ENCODE peak calls at places on chromosomes 2 and 18, in five cellular contexts. A is cardiac muscle cell, G is mammary epithelial cell, L is IMR-90, P is sigmoid colon. B is an unnamed sample.

GRCh38 chr2:12764075-12764722 is 47.5 kb downstream of the TRIB2 start:
- DNase-seq in A (no peak), G (peak; percentile 24), L (peak; percentile 73), P (no peak), B (peak; percentile 27)

GRCh38 chr2:4174796-4175195 is 471.4 kb downstream of the DCDC2C start:
- DNase-seq in A (no peak), G (no peak), L (no peak), P (no peak), B (no peak)

GRCh38 chr2:98348066-98348561 is 1.9 kb downstream of the CNGA3 start:
- DNase-seq in A (no peak), G (peak; percentile 9), L (no peak), P (no peak), B (no peak)

GRCh38 chr2:197266477-197266876 is 44.1 kb downstream of the ANKRD44 start:
- DNase-seq in A (no peak), G (no peak), L (no peak), P (no peak), B (peak; percentile 13)

GRCh38 chr2:224691563-224691962 is 24.6 kb downstream of the CCDC195 start:
- DNase-seq in A (no peak), G (no peak), L (peak; percentile 11), P (no peak), B (no peak)

GRCh38 chr2:53177342-53177741 is 590.3 kb upstream of the CHAC2 start:
- DNase-seq in A (no peak), G (no peak), L (no peak), P (no peak), B (no peak)

GRCh38 chr2:159497256-159497655 is 119.1 kb downstream of the BAZ2B start:
- DNase-seq in A (no peak), G (peak; percentile 84), L (peak; percentile 95), P (no peak), B (peak; percentile 96)

GRCh38 chr2:88959480-88960204 is 268.2 kb downstream of the RPIA start:
- DNase-seq in A (no peak), G (peak; percentile 41), L (peak; percentile 12), P (no peak), B (peak; percentile 51)

GRCh38 chr2:130391058-130391871 is 35.4 kb downstream of the PTPN18 start:
- DNase-seq in A (peak; percentile 86), G (peak; percentile 68), L (peak; percentile 68), P (peak; percentile 85), B (peak; percentile 67)

GRCh38 chr2:190318931-190319556 is 582 bp downstream of the HIBCH start:
- DNase-seq in A (peak; percentile 27), G (peak; percentile 27), L (peak; percentile 12), P (no peak), B (peak; percentile 21)

GRCh38 chr2:150572194-150572766 is 84.8 kb upstream of the RND3 start:
- DNase-seq in A (no peak), G (no peak), L (no peak), P (no peak), B (peak; percentile 56)

GRCh38 chr2:15170068-15170775 is 390.9 kb downstream of the NBAS start:
- DNase-seq in A (no peak), G (no peak), L (no peak), P (no peak), B (no peak)

GRCh38 chr2:50438293-50438692 is 593.6 kb downstream of the NRXN1 start:
- DNase-seq in A (no peak), G (no peak), L (no peak), P (no peak), B (no peak)

GRCh38 chr18:44680271-44681038 is at the start of gene SETBP1:
- DNase-seq in A (peak; percentile 72), G (peak; percentile 74), L (peak; percentile 2), P (peak; percentile 93), B (peak; percentile 71)

GRCh38 chr2:39660612-39661196 is 5.0 kb upstream of the TMEM178A start:
- DNase-seq in A (no peak), G (no peak), L (no peak), P (no peak), B (no peak)

GRCh38 chr2:38377501-38378258 is 607 bp upstream of the ATL2 start:
- DNase-seq in A (peak; percentile 58), G (no peak), L (peak; percentile 75), P (no peak), B (no peak)

GRCh38 chr2:170713280-170714155 is 1.6 kb upstream of the SP5 start:
- DNase-seq in A (peak; percentile 23), G (no peak), L (no peak), P (no peak), B (no peak)

GRCh38 chr2:215931256-215931903 is 82.0 kb downstream of the MREG start:
- DNase-seq in A (peak; percentile 71), G (peak; percentile 57), L (peak; percentile 83), P (peak; percentile 80), B (peak; percentile 77)

GRCh38 chr2:70534183-70534836 is 19.3 kb downstream of the TGFA start:
- DNase-seq in A (no peak), G (no peak), L (no peak), P (no peak), B (no peak)

GRCh38 chr18:22267697-22268096 is 98.3 kb downstream of the GATA6 start:
- DNase-seq in A (peak; percentile 75), G (no peak), L (no peak), P (no peak), B (no peak)

GRCh38 chr2:96323849-96324248 is 1.3 kb upstream of the ITPRIPL1 start:
- DNase-seq in A (no peak), G (no peak), L (no peak), P (no peak), B (no peak)

GRCh38 chr2:217918220-217919024 is 84.4 kb downstream of the TNS1 start:
- DNase-seq in A (no peak), G (no peak), L (peak; percentile 39), P (peak; percentile 85), B (no peak)

GRCh38 chr18:68660355-68661183 is 54.3 kb downstream of the TMX3 start:
- DNase-seq in A (peak; percentile 68), G (peak; percentile 27), L (peak; percentile 61), P (no peak), B (peak; percentile 39)

GRCh38 chr2:126878601-126879000 is 20.1 kb upstream of the TEX51 start:
- DNase-seq in A (no peak), G (no peak), L (no peak), P (no peak), B (no peak)

GRCh38 chr18:46632401-46633089 is 24.5 kb downstream of the LOXHD1 start:
- DNase-seq in A (no peak), G (peak; percentile 91), L (peak; percentile 17), P (no peak), B (peak; percentile 92)

GRCh38 chr2:226450141-226450540 is 349.5 kb downstream of the IRS1 start:
- DNase-seq in A (no peak), G (no peak), L (peak; percentile 35), P (no peak), B (peak; percentile 72)

GRCh38 chr2:4675295-4675694 is 971.9 kb downstream of the DCDC2C start:
- DNase-seq in A (no peak), G (no peak), L (no peak), P (no peak), B (no peak)

GRCh38 chr18:28167835-28168349 is 9.0 kb downstream of the CDH2 start:
- DNase-seq in A (no peak), G (no peak), L (no peak), P (no peak), B (no peak)

GRCh38 chr18:75293591-75293990 is 83.0 kb downstream of the TSHZ1 start:
- DNase-seq in A (no peak), G (peak; percentile 9), L (peak; percentile 26), P (no peak), B (peak; percentile 75)

GRCh38 chr2:138744709-138745108 is 35.5 kb downstream of the NXPH2 start:
- DNase-seq in A (peak; percentile 17), G (no peak), L (no peak), P (no peak), B (no peak)

GRCh38 chr2:169222665-169223064 is 139.7 kb downstream of the LRP2 start:
- DNase-seq in A (no peak), G (peak; percentile 30), L (no peak), P (no peak), B (peak; percentile 66)

GRCh38 chr2:65456074-65456473 is 23.7 kb upstream of the SPRED2 start:
- DNase-seq in A (no peak), G (peak; percentile 92), L (peak; percentile 72), P (no peak), B (peak; percentile 85)

GRCh38 chr2:69060938-69061501 is 48.0 kb downstream of the ANTXR1 start:
- DNase-seq in A (no peak), G (no peak), L (no peak), P (no peak), B (no peak)

GRCh38 chr2:69059731-69060290 is 46.8 kb downstream of the ANTXR1 start:
- DNase-seq in A (no peak), G (no peak), L (peak; percentile 10), P (no peak), B (no peak)

GRCh38 chr2:69057660-69058059 is 44.7 kb downstream of the ANTXR1 start:
- DNase-seq in A (no peak), G (no peak), L (no peak), P (no peak), B (no peak)

GRCh38 chr2:69062307-69062706 is 49.3 kb downstream of the ANTXR1 start:
- DNase-seq in A (no peak), G (no peak), L (no peak), P (no peak), B (no peak)

GRCh38 chr2:69061518-69061917 is 48.5 kb downstream of the ANTXR1 start:
- DNase-seq in A (no peak), G (no peak), L (no peak), P (no peak), B (peak; percentile 7)
- TF ChIP-seq CTCF in A (no peak), G (no peak), L (no peak), P (no peak), B (no peak)

GRCh38 chr2:207970138-207970824 is 55.0 kb downstream of the PLEKHM3 start:
- DNase-seq in A (no peak), G (no peak), L (no peak), P (no peak), B (no peak)

GRCh38 chr2:207974214-207974600 is 51.1 kb downstream of the PLEKHM3 start:
- DNase-seq in A (no peak), G (peak; percentile 16), L (no peak), P (no peak), B (peak; percentile 73)

GRCh38 chr2:207967121-207967520 is 58.2 kb downstream of the PLEKHM3 start:
- DNase-seq in A (no peak), G (no peak), L (no peak), P (no peak), B (no peak)

GRCh38 chr2:207969249-207969648 is 56.1 kb downstream of the PLEKHM3 start:
- DNase-seq in A (no peak), G (no peak), L (no peak), P (no peak), B (no peak)

DNA sequence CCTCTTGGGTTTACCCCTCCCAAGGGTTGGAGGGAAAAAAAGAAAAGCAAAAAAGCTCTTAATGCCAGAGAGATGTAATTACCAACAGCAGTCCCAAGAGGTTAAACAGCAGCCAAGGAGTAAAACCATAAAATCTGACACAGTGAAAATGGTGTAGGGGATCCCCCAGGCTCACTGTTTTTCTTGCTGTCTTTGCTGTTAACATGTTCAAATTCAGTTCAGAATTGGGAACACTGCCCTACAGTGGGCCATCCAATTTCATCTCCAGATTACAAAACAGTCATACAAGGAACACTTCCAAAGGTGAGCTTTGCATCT is 54.5 kb downstream of the PLEKHM3 start:
- DNase-seq in A (no peak), G (no peak), L (no peak), P (no peak), B (no peak)
- H3K4me3 ChIP-seq in A (no peak overlapping the region), G (no peak overlapping the region), L (no peak overlapping the region), P (no peak overlapping the region), B (no peak overlapping the region)

GRCh38 chr2:30965085-30965484 is 157.8 kb upstream of the CAPN13 start:
- DNase-seq in A (no peak), G (no peak), L (no peak), P (no peak), B (no peak)
- H3K36me3 ChIP-seq in A (no peaks in the 10 kb centered on the region), G (no peaks in the 10 kb centered on the region), L (no peaks in the 10 kb centered on the region), P (no peaks in the 10 kb centered on the region), B (no peaks in the 10 kb centered on the region)

GRCh38 chr2:237242091-237242536 is 156.4 kb downstream of the COPS8 start:
- DNase-seq in A (no peak), G (no peak), L (peak; percentile 30), P (no peak), B (no peak)
- TF ChIP-seq CTCF in A (no peak), G (no peak), L (no peak), P (no peak), B (no peak)